ENCODE peak calls at places on chromosomes 3 and 15, in five cellular contexts. K is body of pancreas, P is fibroblast of pulmonary artery, W is IMR-90, E is cardiac fibroblast. U is an unnamed sample.

GRCh38 chr3:10552631-10552943 is 47.2 kb upstream of the ATP2B2 start:
- DNase-seq in K (no peak), P (no peak), W (no peak), E (no peak), U (no peak)

GRCh38 chr3:58175429-58176184 is 35.2 kb downstream of the DNASE1L3 start:
- DNase-seq in K (peak), P (peak), W (peak), E (peak), U (no peak)

GRCh38 chr3:118941236-118941635 is 93.4 kb downstream of the IGSF11 start:
- DNase-seq in K (no peak), P (no peak), W (no peak), E (no peak), U (no peak)

GRCh38 chr15:42133892-42134502 is 22.4 kb downstream of the PLA2G4F start:
- DNase-seq in K (peak), P (peak), W (peak), E (peak), U (no peak)

GRCh38 chr15:74798388-74799254 is 14.0 kb upstream of the LMAN1L start:
- DNase-seq in K (peak), P (no peak), W (no peak), E (no peak), U (no peak)

GRCh38 chr15:68431792-68432401 is at the start of gene ITGA11:
- DNase-seq in K (peak), P (peak), W (peak), E (peak), U (no peak)

GRCh38 chr3:87082806-87083440 is 92.0 kb upstream of the VGLL3 start:
- DNase-seq in K (peak), P (peak), W (peak), E (peak), U (peak)

GRCh38 chr15:81014446-81015093 is 13.8 kb downstream of the TLNRD1 start:
- DNase-seq in K (no peak), P (no peak), W (no peak), E (peak), U (no peak)

GRCh38 chr3:44509393-44509921 is 32.0 kb upstream of the ZNF445 start:
- DNase-seq in K (no peak), P (peak), W (no peak), E (peak), U (no peak)

GRCh38 chr3:154955907-154956533 is 124.1 kb upstream of the MME start:
- DNase-seq in K (no peak), P (no peak), W (no peak), E (no peak), U (no peak)

GRCh38 chr15:69395991-69396390 is 18.2 kb upstream of the KIF23 start:
- DNase-seq in K (no peak), P (no peak), W (no peak), E (no peak), U (no peak)

GRCh38 chr3:147419062-147419701 is 10.0 kb downstream of the ZIC1 start:
- DNase-seq in K (peak), P (peak), W (peak), E (no peak), U (no peak)

GRCh38 chr3:62214850-62215249 is 158.5 kb downstream of the FEZF2 start:
- DNase-seq in K (no peak), P (no peak), W (no peak), E (no peak), U (no peak)

GRCh38 chr15:49462242-49462641 is 39.2 kb downstream of the FGF7 start:
- DNase-seq in K (no peak), P (peak), W (no peak), E (peak), U (no peak)

GRCh38 chr3:54213910-54214309 is 91.6 kb downstream of the CACNA2D3 start:
- DNase-seq in K (no peak), P (peak), W (no peak), E (no peak), U (no peak)

GRCh38 chr3:17175187-17175839 is 290.6 kb downstream of the PLCL2 start:
- DNase-seq in K (no peak), P (peak), W (peak), E (peak), U (peak)

GRCh38 chr3:29385056-29385455 is 104.2 kb downstream of the RBMS3 start:
- DNase-seq in K (no peak), P (peak), W (no peak), E (peak), U (peak)

GRCh38 chr15:41897327-41897726 is 3.5 kb upstream of the SPTBN5 start:
- DNase-seq in K (no peak), P (no peak), W (no peak), E (no peak), U (no peak)

GRCh38 chr3:72100062-72100511 is 315.1 kb upstream of the PROK2 start:
- DNase-seq in K (no peak), P (no peak), W (no peak), E (no peak), U (no peak)
- H3K4me3 ChIP-seq in K (no peak), P (no peak), W (no peak), E (no peak), U (no peak)

DNA sequence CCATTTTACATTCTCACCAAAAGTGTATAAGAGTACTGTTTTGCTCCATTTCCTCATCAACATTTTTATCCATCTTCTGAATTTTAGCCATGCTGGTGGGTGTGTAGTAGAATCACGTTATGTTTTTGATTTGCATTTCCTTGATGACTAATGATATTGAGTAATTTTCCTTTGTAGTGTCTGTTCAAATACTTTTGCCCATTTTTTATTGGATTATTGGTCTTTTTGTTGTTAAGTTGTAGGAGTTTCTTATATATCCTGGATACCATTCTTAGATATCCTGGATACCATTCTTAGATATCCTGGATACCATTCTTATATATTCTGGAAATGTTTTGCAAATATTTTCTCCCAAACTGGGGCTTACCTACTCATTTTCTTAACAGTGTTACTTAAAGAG is 345.0 kb downstream of the LRRC3B start:
- DNase-seq in K (no peak), P (no peak), W (no peak), E (no peak), U (no peak)
- H3K4me3 ChIP-seq in K (no peak), P (no peak), W (no peak), E (no peak), U (no peak)

DNA sequence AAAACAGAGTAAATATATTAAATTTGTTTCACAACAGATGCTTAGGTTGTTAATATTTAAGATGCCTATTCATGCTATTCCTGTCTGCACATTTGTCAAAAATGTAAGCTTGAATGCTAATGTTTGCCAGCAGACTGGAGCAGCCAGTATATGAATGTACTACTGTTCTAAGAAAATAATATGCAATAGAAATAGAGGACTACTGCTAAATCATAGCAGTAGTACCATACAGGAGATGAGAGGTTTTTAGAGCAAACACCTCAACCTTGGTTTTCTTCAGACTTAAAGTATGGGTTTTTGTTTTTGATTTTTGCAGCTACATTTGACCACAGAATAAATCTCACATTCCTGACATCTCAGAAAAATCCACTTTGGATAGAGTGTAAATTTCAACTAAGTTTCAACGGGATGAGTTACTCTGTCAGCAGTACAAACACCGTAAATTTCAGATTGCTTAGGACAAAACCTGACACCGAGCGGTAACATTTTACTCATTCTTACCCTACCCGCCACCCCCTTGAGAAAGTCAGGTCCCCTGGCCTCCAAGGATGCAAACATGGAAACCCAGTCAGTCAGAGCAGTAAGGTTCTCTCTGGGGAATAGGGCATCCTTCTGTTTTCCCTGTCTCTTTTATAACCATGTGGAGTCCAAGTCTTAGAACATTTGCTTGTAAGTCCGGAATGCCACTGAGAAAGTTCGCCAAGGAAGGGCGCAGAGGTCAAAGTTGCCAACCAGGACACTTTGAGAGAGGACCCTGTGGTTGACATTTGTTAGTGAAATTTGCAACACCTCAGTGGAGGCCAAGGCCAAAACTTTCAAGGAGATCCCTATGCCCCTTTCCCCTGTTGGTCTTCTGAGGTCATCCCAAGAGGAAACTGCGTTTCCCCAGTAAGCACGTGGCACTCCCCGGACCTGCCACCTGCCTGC is 17.9 kb upstream of the SATB1 start:
- DNase-seq in K (no peak), P (no peak), W (no peak), E (no peak), U (no peak)
- H3K4me3 ChIP-seq in K (no peak), P (no peak), W (no peak), E (no peak), U (peak)

GRCh38 chr3:37862219-37862711 is 585 bp downstream of the CTDSPL start:
- DNase-seq in K (peak), P (peak), W (peak), E (peak), U (no peak)

GRCh38 chr3:37863949-37864822 is 2.5 kb downstream of the CTDSPL start:
- DNase-seq in K (peak), P (no peak), W (no peak), E (no peak), U (no peak)

GRCh38 chr3:37862712-37863551 is 1.3 kb downstream of the CTDSPL start:
- DNase-seq in K (no peak), P (peak), W (peak), E (peak), U (no peak)

GRCh38 chr3:37864904-37865303 is 3.2 kb downstream of the CTDSPL start:
- DNase-seq in K (no peak), P (no peak), W (no peak), E (no peak), U (no peak)

GRCh38 chr3:37863552-37863865 is 1.8 kb downstream of the CTDSPL start:
- DNase-seq in K (no peak), P (no peak), W (no peak), E (no peak), U (no peak)
- H3K4me3 ChIP-seq in K (no peak), P (peak), W (peak), E (peak), U (peak)

GRCh38 chr15:45454825-45455224 is 67.7 kb downstream of the SLC30A4 start:
- DNase-seq in K (peak), P (peak), W (peak), E (peak), U (peak)
- H3K4me3 ChIP-seq in K (no peak), P (no peak), W (no peak), E (no peak), U (no peak)